ENCODE peak calls at places on chromosome 21, in seven cellular contexts. U is NCI-H2029 treated with DMSO at 0.1 percent for 48 hours, N is iPS DF 6.9, W is suprapubic skin, X is fibroblast of mammary gland, M is T-helper 9 cell, L is myocyte. A is an unnamed sample.

GRCh38 chr21:38355992-38356781 is 99.4 kb downstream of the KCNJ15 start:
- DNase-seq in U (peak), N (peak), W (peak), X (peak), M (peak), L (peak), A (peak)

GRCh38 chr21:34510148-34511142 is 1.6 kb downstream of the KCNE1 start:
- DNase-seq in U (peak), N (no peak), W (no peak), X (peak), M (no peak), L (peak), A (no peak)

GRCh38 chr21:23968722-23969647 is 1638.3 kb downstream of the MRPL39 start:
- DNase-seq in U (peak), N (no peak), W (no peak), X (peak), M (peak), L (no peak), A (peak)

GRCh38 chr21:45372732-45373355 is 32.1 kb upstream of the COL18A1 start:
- DNase-seq in U (no peak), N (no peak), W (no peak), X (no peak), M (no peak), L (no peak), A (no peak)

GRCh38 chr21:32198369-32198768 is 80.5 kb downstream of the MIS18A start:
- DNase-seq in U (no peak), N (no peak), W (no peak), X (no peak), M (no peak), L (no peak), A (no peak)

GRCh38 chr21:46027855-46028493 is 46.4 kb downstream of the COL6A1 start:
- DNase-seq in U (no peak), N (no peak), W (no peak), X (peak), M (no peak), L (no peak), A (no peak)

GRCh38 chr21:41703857-41704501 is 62.9 kb downstream of the RIPK4 start:
- DNase-seq in U (peak), N (no peak), W (no peak), X (no peak), M (no peak), L (no peak), A (no peak)

GRCh38 chr21:29149771-29150425 is 19.5 kb downstream of the MAP3K7CL start:
- DNase-seq in U (no peak), N (no peak), W (no peak), X (peak), M (no peak), L (no peak), A (no peak)

GRCh38 chr21:34202553-34203332 is 129.4 kb downstream of the MRPS6 start:
- DNase-seq in U (no peak), N (no peak), W (no peak), X (no peak), M (no peak), L (no peak), A (no peak)

GRCh38 chr21:46599251-46599572 is 5.7 kb downstream of the S100B start:
- DNase-seq in U (no peak), N (no peak), W (no peak), X (peak), M (no peak), L (peak), A (peak)

GRCh38 chr21:16086936-16087335 is 357.2 kb downstream of the USP25 start:
- DNase-seq in U (no peak), N (no peak), W (no peak), X (no peak), M (no peak), L (peak), A (no peak)

GRCh38 chr21:35565204-35565611 is 495.1 kb downstream of the SETD4 start:
- DNase-seq in U (no peak), N (no peak), W (no peak), X (peak), M (no peak), L (peak), A (peak)

GRCh38 chr21:45998276-45998701 is 16.7 kb downstream of the COL6A1 start:
- DNase-seq in U (no peak), N (no peak), W (peak), X (no peak), M (no peak), L (no peak), A (no peak)

GRCh38 chr21:41582298-41582840 is 74.4 kb upstream of the TMPRSS2 start:
- DNase-seq in U (no peak), N (no peak), W (no peak), X (no peak), M (no peak), L (no peak), A (no peak)

GRCh38 chr21:45138199-45139002 is 64.0 kb downstream of the ADARB1 start:
- DNase-seq in U (peak), N (peak), W (no peak), X (peak), M (peak), L (peak), A (peak)

GRCh38 chr21:42939581-42940413 is 14.4 kb upstream of the ERVH48-1 start:
- DNase-seq in U (no peak), N (no peak), W (peak), X (peak), M (no peak), L (peak), A (peak)

GRCh38 chr21:30831194-30831765 is 1.7 kb upstream of the KRTAP7-1 start:
- DNase-seq in U (no peak), N (peak), W (no peak), X (peak), M (peak), L (no peak), A (no peak)

GRCh38 chr21:43864806-43865470 is at the start of gene AGPAT3:
- DNase-seq in U (no peak), N (no peak), W (no peak), X (no peak), M (peak), L (peak), A (no peak)

GRCh38 chr21:15064576-15065380 is at the start of gene NRIP1:
- DNase-seq in U (peak), N (no peak), W (peak), X (peak), M (peak), L (peak), A (peak)

GRCh38 chr21:39348355-39349210 is at the start of gene HMGN1:
- DNase-seq in U (peak), N (peak), W (peak), X (peak), M (peak), L (peak), A (peak)

GRCh38 chr21:35840949-35841348 is 219.4 kb downstream of the SETD4 start:
- DNase-seq in U (no peak), N (no peak), W (no peak), X (no peak), M (no peak), L (no peak), A (no peak)

GRCh38 chr21:38819051-38819718 is 13.5 kb downstream of the ETS2 start:
- DNase-seq in U (no peak), N (no peak), W (no peak), X (no peak), M (no peak), L (no peak), A (no peak)

GRCh38 chr21:15061284-15061683 is 3.5 kb downstream of the NRIP1 start:
- DNase-seq in U (no peak), N (no peak), W (no peak), X (no peak), M (no peak), L (no peak), A (no peak)